ENCODE peak calls at places on chromosome 14, in six cellular contexts. D is brain microvascular endothelial cell, X is caudate nucleus, Q is HCT116, Z is right lobe of liver, M is RWPE1. E is an unnamed sample.

GRCh38 chr14:58414845-58415244 is 12.5 kb downstream of the TIMM9 start:
- DNase-seq in D (no peak), Z (no peak), Q (no peak), X (no peak), M (no peak), E (no peak)

GRCh38 chr14:100773331-100774163 is 46.9 kb downstream of the DLK1 start:
- DNase-seq in X (no peak), Z (no peak), Q (no peak), D (no peak), M (no peak), E (no peak)

GRCh38 chr14:37091651-37092050 is 80.8 kb downstream of the SLC25A21 start:
- DNase-seq in D (no peak), Z (no peak), M (no peak), Q (no peak), X (no peak), E (no peak)

GRCh38 chr14:32209471-32209870 is 6.4 kb upstream of the RNU6-8 start:
- DNase-seq in D (no peak), M (no peak), X (no peak), Z (no peak), Q (no peak), E (no peak)

GRCh38 chr14:39099748-39100147 is 3.3 kb downstream of the SEC23A start:
- DNase-seq in D (no peak), Z (no peak), X (no peak), Q (no peak), M (no peak), E (no peak)

GRCh38 chr14:44446965-44447364 is 60.1 kb downstream of the FSCB start:
- DNase-seq in X (no peak), Q (no peak), M (no peak), D (no peak), Z (no peak), E (no peak)

GRCh38 chr14:65750906-65751305 is 338.4 kb downstream of the FUT8 start:
- DNase-seq in X (no peak), Z (no peak), Q (no peak), D (no peak), M (no peak), E (no peak)

GRCh38 chr14:26841920-26842741 is 244.3 kb upstream of the NOVA1 start:
- DNase-seq in M (peak; percentile 64), Q (no peak), X (no peak), Z (no peak), D (peak; percentile 53), E (no peak)

GRCh38 chr14:78902010-78902623 is 731.9 kb downstream of the NRXN3 start:
- DNase-seq in D (peak; percentile 48), Q (no peak), M (no peak), X (peak; percentile 7), Z (no peak), E (no peak)

GRCh38 chr14:75831455-75831854 is 150.3 kb downstream of the TGFB3 start:
- DNase-seq in D (peak; percentile 56), Q (no peak), M (no peak), Z (no peak), X (no peak), E (peak; percentile 25)

GRCh38 chr14:105195533-105196227 is 14.6 kb upstream of the NUDT14 start:
- DNase-seq in D (peak; percentile 17), Q (no peak), X (no peak), Z (no peak), M (no peak), E (no peak)

GRCh38 chr14:22226381-22226780 is 362.6 kb downstream of the DAD1 start:
- DNase-seq in Z (no peak), D (peak; percentile 53), X (no peak), M (peak; percentile 30), Q (no peak), E (no peak)

GRCh38 chr14:101126376-101127130 is 223.0 kb upstream of the RTL1 start:
- DNase-seq in M (no peak), Z (no peak), X (no peak), Q (no peak), D (no peak), E (no peak)

GRCh38 chr14:57692671-57693070 is 173.2 kb downstream of the SLC35F4 start:
- DNase-seq in D (peak; percentile 46), Z (no peak), Q (peak; percentile 49), M (peak; percentile 26), X (no peak), E (no peak)

GRCh38 chr14:61586539-61587396 is 108.5 kb upstream of the HIF1A start:
- DNase-seq in M (peak; percentile 32), D (peak; percentile 73), Z (no peak), Q (no peak), X (no peak), E (no peak)

GRCh38 chr14:104171029-104171697 is 32.8 kb downstream of the KIF26A start:
- DNase-seq in Q (no peak), D (no peak), X (no peak), M (peak; percentile 74), Z (no peak), E (no peak)

GRCh38 chr14:95218472-95219193 is 61.3 kb upstream of the DICER1 start:
- DNase-seq in M (no peak), X (no peak), Z (no peak), Q (no peak), D (no peak), E (no peak)

GRCh38 chr14:95222870-95223398 is 65.6 kb upstream of the DICER1 start:
- DNase-seq in Z (peak; percentile 79), X (no peak), M (no peak), Q (no peak), D (peak; percentile 74), E (no peak)

GRCh38 chr14:95225251-95225887 is 68.0 kb upstream of the DICER1 start:
- DNase-seq in X (no peak), M (no peak), Q (no peak), Z (no peak), D (no peak), E (no peak)

GRCh38 chr14:95220663-95221231 is 63.4 kb upstream of the DICER1 start:
- DNase-seq in Z (no peak), Q (no peak), M (no peak), X (no peak), D (peak; percentile 52), E (no peak)

GRCh38 chr14:95222151-95222631 is 64.9 kb upstream of the DICER1 start:
- DNase-seq in Q (no peak), D (peak; percentile 41), M (no peak), Z (no peak), X (no peak), E (no peak)
- H3K27ac ChIP-seq in Q (no peak overlapping the region), D (no peak overlapping the region), M (no peak overlapping the region), Z (peak overlapping the region; percentile 92), X (peak overlapping the region; percentile 2), E (no peak overlapping the region)

DNA sequence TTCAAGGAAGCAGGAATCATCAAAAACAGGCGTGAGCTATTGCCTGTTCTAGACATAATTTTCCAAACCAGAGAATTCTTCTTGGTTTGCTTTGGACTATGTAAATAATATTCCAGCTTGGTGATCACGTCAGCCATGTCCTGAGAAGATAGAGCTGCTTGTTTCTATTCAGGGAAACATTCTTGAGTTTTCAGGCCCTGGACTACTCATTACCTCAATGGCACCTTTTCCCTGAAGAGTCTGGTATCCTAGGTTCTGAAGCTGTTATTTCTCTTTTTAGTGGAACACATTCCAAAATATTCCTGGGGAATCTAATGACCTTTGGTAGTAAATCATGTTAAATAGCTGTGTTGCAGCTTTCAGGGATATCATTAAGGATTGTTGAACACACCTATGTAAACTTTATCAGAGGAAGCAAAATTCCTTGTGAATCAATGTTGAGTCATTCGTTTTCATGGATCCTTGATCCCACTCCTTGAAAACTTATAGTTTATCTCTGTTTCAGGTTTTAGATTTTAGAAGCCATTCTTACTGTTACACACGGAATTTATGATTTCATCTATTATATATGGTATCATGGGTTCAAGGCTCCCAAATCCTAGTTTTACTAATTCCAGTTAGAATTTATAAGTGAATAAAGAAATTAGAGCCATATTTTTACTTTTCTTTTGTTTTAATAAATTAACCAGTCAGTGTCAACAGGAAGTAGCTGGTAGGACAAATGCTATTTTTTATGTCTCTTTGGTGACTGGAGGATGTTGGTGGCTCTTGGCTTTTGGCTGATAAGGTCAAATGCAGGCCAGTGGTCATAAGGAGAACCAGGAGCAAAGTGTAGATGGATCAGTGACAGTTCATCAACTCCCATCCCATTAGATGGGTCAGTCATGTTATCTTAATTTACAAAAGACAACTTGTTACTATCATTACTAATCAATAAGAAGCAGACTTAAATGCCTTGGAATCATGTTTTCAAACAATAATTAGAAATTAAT is 380.1 kb downstream of the ZFP36L1 start:
- DNase-seq in M (peak; percentile 66), D (no peak), Q (peak; percentile 53), X (no peak), Z (no peak), E (no peak)
- H3K27ac ChIP-seq in M (no peak overlapping the region), D (no peak overlapping the region), Q (peak overlapping the region; percentile 84), X (no peak overlapping the region), Z (no peak overlapping the region), E (no peak overlapping the region)

GRCh38 chr14:59450716-59451115 is 14.5 kb downstream of the GPR135 start:
- DNase-seq in M (no peak), Q (no peak), D (no peak), Z (no peak), X (no peak), E (no peak)

GRCh38 chr14:59454131-59454530 is 11.0 kb downstream of the GPR135 start:
- DNase-seq in Q (no peak), X (no peak), M (peak; percentile 52), Z (no peak), D (peak; percentile 91), E (no peak)

GRCh38 chr14:59455411-59455810 is 9.8 kb downstream of the GPR135 start:
- DNase-seq in Z (no peak), D (no peak), M (no peak), Q (no peak), X (no peak), E (no peak)

GRCh38 chr14:59451849-59452248 is 13.3 kb downstream of the GPR135 start:
- DNase-seq in D (no peak), Q (no peak), Z (no peak), X (no peak), M (no peak), E (no peak)
- H3K27ac ChIP-seq in D (no peak overlapping the region), Q (no peak overlapping the region), Z (no peak overlapping the region), X (no peak overlapping the region), M (no peak overlapping the region), E (no peak overlapping the region)

GRCh38 chr14:30195946-30196345 is 268.3 kb upstream of the PRKD1 start:
- DNase-seq in M (no peak), X (no peak), Q (no peak), Z (no peak), D (no peak), E (no peak)

GRCh38 chr14:30191639-30192279 is 264.1 kb upstream of the PRKD1 start:
- DNase-seq in Z (no peak), M (no peak), Q (no peak), D (no peak), X (no peak), E (no peak)

GRCh38 chr14:30193791-30194407 is 266.3 kb upstream of the PRKD1 start:
- DNase-seq in M (peak; percentile 36), Q (no peak), D (peak; percentile 29), Z (no peak), X (no peak), E (no peak)

GRCh38 chr14:30194769-30195168 is 267.1 kb upstream of the PRKD1 start:
- DNase-seq in X (no peak), Q (no peak), M (peak; percentile 42), D (peak; percentile 13), Z (no peak), E (no peak)

DNA sequence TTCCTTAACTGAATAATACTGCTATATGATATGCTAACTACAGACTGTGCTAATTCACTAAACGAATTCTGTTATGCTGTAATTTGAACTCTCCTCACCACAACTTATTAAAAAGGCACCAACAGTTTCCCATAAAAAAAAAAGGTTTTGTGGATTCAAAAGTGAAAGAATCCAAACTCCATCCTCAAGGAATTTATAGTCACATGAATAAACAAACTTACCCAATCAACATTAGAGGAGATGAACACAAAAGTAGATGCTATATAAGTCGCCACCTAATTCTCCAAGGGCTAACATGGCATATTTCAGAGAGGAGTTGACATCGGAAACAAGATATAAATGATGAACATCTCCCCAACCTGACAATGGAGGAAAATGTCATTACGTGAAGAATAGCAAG is 265.4 kb upstream of the PRKD1 start:
- DNase-seq in X (no peak), D (no peak), Z (no peak), Q (no peak), M (no peak), E (no peak)
- H3K27ac ChIP-seq in X (no peak overlapping the region), D (peak overlapping the region; percentile 50), Z (no peak overlapping the region), Q (no peak overlapping the region), M (no peak overlapping the region), E (no peak overlapping the region)